ENCODE peak calls at places on chromosome 1, in seven cellular contexts. K, H, T, B, I, Z and A are unnamed samples.

GRCh38 chr1:246275036-246275435 is 232.0 kb downstream of the SMYD3 start:
- DNase-seq in K (no peak), H (no peak), T (no peak), B (no peak), I (no peak), Z (no peak), A (no peak)

GRCh38 chr1:232553050-232553754 is 76.7 kb downstream of the SIPA1L2 start:
- DNase-seq in K (no peak), H (no peak), T (peak), B (no peak), I (peak), Z (no peak), A (no peak)

GRCh38 chr1:227192163-227192562 is 126.1 kb downstream of the CDC42BPA start:
- DNase-seq in K (no peak), H (peak), T (peak), B (peak), I (peak), Z (peak), A (no peak)

GRCh38 chr1:180173952-180174351 is 19.3 kb downstream of the QSOX1 start:
- DNase-seq in K (no peak), H (no peak), T (peak), B (no peak), I (no peak), Z (no peak), A (peak)

GRCh38 chr1:206556748-206557635 is 49.7 kb downstream of the RASSF5 start:
- DNase-seq in K (peak), H (peak), T (peak), B (no peak), I (peak), Z (peak), A (peak)

GRCh38 chr1:48530727-48531351 is 58.8 kb upstream of the SPATA6 start:
- DNase-seq in K (peak), H (peak), T (peak), B (peak), I (peak), Z (peak), A (peak)

GRCh38 chr1:29081201-29081600 is 42.5 kb downstream of the TMEM200B start:
- DNase-seq in K (no peak), H (no peak), T (no peak), B (no peak), I (no peak), Z (no peak), A (no peak)

GRCh38 chr1:17545354-17545753 is 5.9 kb downstream of the ARHGEF10L start:
- DNase-seq in K (no peak), H (no peak), T (peak), B (no peak), I (peak), Z (no peak), A (no peak)

GRCh38 chr1:208791458-208791857 is 547.3 kb upstream of the PLXNA2 start:
- DNase-seq in K (no peak), H (peak), T (no peak), B (no peak), I (no peak), Z (no peak), A (peak)

DNA sequence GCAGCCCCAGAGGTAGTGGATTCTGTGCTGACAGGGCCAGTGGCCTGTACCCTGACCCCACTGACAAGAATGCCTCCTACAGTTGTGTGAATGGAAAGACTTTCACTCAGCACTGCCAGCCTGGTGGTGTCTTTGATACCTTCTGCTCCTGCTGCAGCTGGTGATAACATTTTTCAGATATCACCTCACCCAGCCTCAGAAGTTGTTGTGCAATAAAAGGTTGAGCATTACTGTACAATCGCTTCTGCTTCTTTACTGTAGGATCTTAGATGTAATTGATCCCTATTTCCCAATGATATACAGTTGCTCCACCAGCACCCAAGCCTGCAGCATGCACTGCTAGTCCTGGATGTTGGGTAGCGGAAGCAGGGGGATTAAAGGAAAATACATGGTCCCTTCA is 4.8 kb upstream of the CHIA start:
- DNase-seq in K (no peak), H (peak), T (no peak), B (no peak), I (no peak), Z (no peak), A (peak)
- H2AK5ac ChIP-seq in K (no peak), H (no peak), T (no peak), B (no peak), I (no peak), Z (no peak), A (no peak)

DNA sequence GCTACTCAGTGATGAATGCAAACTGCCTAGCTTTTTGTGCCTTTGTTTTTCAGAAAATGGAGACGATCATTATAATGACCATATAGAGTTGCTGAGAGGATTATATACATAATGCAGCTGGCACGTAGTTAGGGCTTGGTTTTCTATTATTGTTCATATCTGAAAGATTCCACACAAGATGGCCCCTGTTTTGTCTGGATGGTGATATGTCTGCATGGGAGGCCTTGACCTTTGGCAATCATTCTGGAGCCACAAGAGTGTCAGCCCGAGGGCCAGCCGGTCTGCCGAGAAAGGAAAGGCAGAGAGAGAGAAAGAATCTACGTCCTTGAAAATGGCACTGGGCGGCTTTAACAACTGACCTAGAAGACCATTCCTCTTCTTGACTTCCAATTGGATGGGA is 5.7 kb upstream of the SH2D1B start:
- DNase-seq in K (no peak), H (no peak), T (no peak), B (no peak), I (no peak), Z (no peak), A (no peak)
- H2AK5ac ChIP-seq in K (no peak), H (no peak), T (no peak), B (no peak), I (no peak), Z (no peak), A (no peak)

DNA sequence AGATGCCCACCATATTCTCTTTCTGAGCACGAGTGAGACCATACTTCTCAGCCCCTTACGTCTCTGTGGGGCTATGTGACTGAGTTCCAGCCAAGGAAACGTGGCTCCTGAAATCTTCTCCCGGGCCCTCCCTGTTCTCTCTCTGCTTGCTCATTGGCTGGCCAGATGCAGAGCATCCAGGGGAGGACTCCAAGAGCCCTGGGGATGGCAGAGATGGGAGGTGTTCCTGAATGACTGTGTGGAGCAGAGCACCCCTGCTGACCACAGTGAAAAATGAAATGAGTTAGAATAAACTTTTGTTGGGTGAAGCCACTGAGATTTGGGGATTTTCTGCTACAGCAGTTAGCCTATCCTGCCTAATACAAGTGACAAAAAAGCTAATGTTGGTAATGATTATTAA is 23.8 kb downstream of the KIAA0040 start:
- DNase-seq in K (no peak), H (no peak), T (no peak), B (no peak), I (no peak), Z (no peak), A (no peak)
- H2AK5ac ChIP-seq in K (no peak), H (no peak), T (no peak), B (no peak), I (no peak), Z (no peak), A (no peak)

GRCh38 chr1:200783926-200784325 is 45.2 kb downstream of the CAMSAP2 start:
- DNase-seq in K (no peak), H (no peak), T (no peak), B (no peak), I (no peak), Z (no peak), A (no peak)
- H2AK5ac ChIP-seq in K (no peak), H (no peak), T (no peak), B (no peak), I (no peak), Z (no peak), A (no peak)

GRCh38 chr1:107851418-107851817 is 113.6 kb downstream of the VAV3 start:
- DNase-seq in K (no peak), H (no peak), T (no peak), B (no peak), I (no peak), Z (no peak), A (no peak)
- H2AK5ac ChIP-seq in K (no peak), H (no peak), T (no peak), B (no peak), I (no peak), Z (no peak), A (no peak)

DNA sequence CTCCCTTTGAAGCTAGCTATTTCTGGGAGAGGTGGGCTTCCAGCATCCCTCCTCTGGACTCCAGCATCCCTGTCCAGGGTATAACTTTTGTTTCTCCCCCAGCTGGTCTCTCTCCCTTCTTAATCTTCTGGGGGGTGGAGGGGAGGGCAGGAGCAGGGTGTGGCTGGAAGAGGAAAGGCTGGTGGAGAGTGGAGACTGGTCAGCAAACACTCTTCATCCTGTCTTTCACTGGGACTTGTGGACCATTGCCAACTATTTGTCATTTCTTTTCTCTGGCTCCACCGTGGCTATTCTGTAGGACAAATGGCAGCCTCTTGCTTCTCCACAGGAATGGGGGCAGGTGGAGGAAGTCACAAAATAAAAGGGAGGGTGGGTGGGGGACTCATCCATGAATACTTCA is 19.8 kb upstream of the NCF2 start:
- DNase-seq in K (no peak), H (no peak), T (no peak), B (no peak), I (no peak), Z (no peak), A (no peak)
- H2AK5ac ChIP-seq in K (no peak), H (no peak), T (peak), B (no peak), I (no peak), Z (no peak), A (no peak)

DNA sequence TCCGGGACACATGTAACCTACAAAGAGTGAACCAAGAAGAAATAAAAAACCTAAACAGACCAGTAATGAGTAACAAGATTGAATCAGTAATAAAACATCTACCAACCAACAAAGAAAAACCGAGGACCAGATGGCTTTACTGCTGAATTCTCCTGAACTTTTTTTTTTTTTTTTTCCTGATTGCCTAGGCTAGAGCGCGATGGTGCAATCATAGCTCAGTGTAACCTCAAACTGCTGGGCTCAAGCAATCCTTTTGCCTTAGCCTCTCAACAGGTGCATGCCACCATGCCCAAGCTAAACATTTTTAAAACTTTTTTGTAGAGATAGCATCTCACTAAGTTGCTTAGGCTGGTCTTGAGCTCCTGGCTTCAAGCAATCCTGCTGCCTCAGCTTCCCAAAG is 11.2 kb upstream of the FGGY start:
- DNase-seq in K (no peak), H (no peak), T (peak), B (no peak), I (no peak), Z (no peak), A (peak)
- H2AK5ac ChIP-seq in K (no peak), H (no peak), T (no peak), B (no peak), I (no peak), Z (no peak), A (no peak)